ENCODE peak calls at places on chromosomes 12 and 14, in eight cellular contexts. U is astrocyte of the spinal cord; I is posterior vena cava; J is type B pancreatic cell; F is HuH-7.5; P is GM19239; A is GM12865; X is CD4-positive, CD25-positive, alpha-beta regulatory T cell. C is an unnamed sample.

GRCh38 chr12:12336049-12336411 is 14.0 kb downstream of the MANSC1 start:
- DNase-seq in U (no peak), I (no peak), J (no peak), F (no peak), P (no peak), A (peak), X (no peak), C (no peak)

GRCh38 chr12:81759215-81759991 is at the start of gene PPFIA2:
- DNase-seq in U (peak), I (peak), J (no peak), F (no peak), P (no peak), A (no peak), X (no peak), C (no peak)

GRCh38 chr12:94286580-94287244 is 138.3 kb downstream of the PLXNC1 start:
- DNase-seq in U (no peak), I (no peak), J (no peak), F (no peak), P (no peak), A (no peak), X (no peak), C (no peak)

GRCh38 chr12:9751204-9752144 is 9.2 kb downstream of the CD69 start:
- DNase-seq in U (peak), I (no peak), J (no peak), F (no peak), P (no peak), A (peak), X (peak), C (peak)

GRCh38 chr12:97639702-97640101 is 177.1 kb downstream of the RMST start:
- DNase-seq in U (peak), I (no peak), J (no peak), F (no peak), P (no peak), A (no peak), X (no peak), C (no peak)

GRCh38 chr12:94641283-94641682 is 9.1 kb downstream of the TMCC3 start:
- DNase-seq in U (no peak), I (no peak), J (no peak), F (no peak), P (no peak), A (no peak), X (no peak), C (no peak)

GRCh38 chr12:86931714-86932113 is 675.5 kb upstream of the MGAT4C start:
- DNase-seq in U (no peak), I (no peak), J (no peak), F (no peak), P (no peak), A (no peak), X (no peak), C (no peak)

GRCh38 chr12:126668961-126669360 is 1598.0 kb upstream of the TMEM132C start:
- DNase-seq in U (peak), I (no peak), J (no peak), F (no peak), P (no peak), A (no peak), X (no peak), C (no peak)

GRCh38 chr12:75814856-75815754 is 216.5 kb downstream of the PHLDA1 start:
- DNase-seq in U (peak), I (no peak), J (no peak), F (no peak), P (no peak), A (peak), X (peak), C (peak)

GRCh38 chr12:59973515-59973914 is 377.7 kb downstream of the SLC16A7 start:
- DNase-seq in U (peak), I (no peak), J (no peak), F (no peak), P (no peak), A (no peak), X (no peak), C (no peak)

GRCh38 chr14:53701108-53701875 is 255.3 kb downstream of the BMP4 start:
- DNase-seq in U (no peak), I (no peak), J (no peak), F (no peak), P (no peak), A (peak), X (no peak), C (no peak)

GRCh38 chr12:108302471-108303311 is 36.4 kb downstream of the CMKLR1 start:
- DNase-seq in U (peak), I (peak), J (no peak), F (peak), P (no peak), A (no peak), X (no peak), C (no peak)

GRCh38 chr14:51546603-51547258 is 105.0 kb upstream of the FRMD6 start:
- DNase-seq in U (no peak), I (no peak), J (no peak), F (no peak), P (no peak), A (no peak), X (no peak), C (no peak)

GRCh38 chr14:71932229-71932951 is at the start of gene RGS6:
- DNase-seq in U (no peak), I (no peak), J (peak), F (peak), P (peak), A (peak), X (no peak), C (no peak)

GRCh38 chr14:55427439-55427838 is 13.0 kb downstream of the TBPL2 start:
- DNase-seq in U (no peak), I (no peak), J (no peak), F (no peak), P (no peak), A (no peak), X (no peak), C (peak)

GRCh38 chr12:28191690-28192089 is 1.4 kb downstream of the CCDC91 start:
- DNase-seq in U (peak), I (no peak), J (no peak), F (peak), P (no peak), A (peak), X (peak), C (peak)

GRCh38 chr14:66677780-66678179 is 169.8 kb downstream of the GPHN start:
- DNase-seq in U (no peak), I (no peak), J (no peak), F (no peak), P (no peak), A (no peak), X (no peak), C (no peak)

GRCh38 chr12:130053641-130054040 is 108.6 kb upstream of the FZD10 start:
- DNase-seq in U (no peak), I (no peak), J (no peak), F (no peak), P (no peak), A (no peak), X (no peak), C (no peak)

GRCh38 chr14:96165493-96166474 is 38.9 kb upstream of the BDKRB2 start:
- DNase-seq in U (no peak), I (no peak), J (no peak), F (no peak), P (no peak), A (no peak), X (no peak), C (no peak)

GRCh38 chr14:28467611-28468010 is 299.0 kb upstream of the FOXG1 start:
- DNase-seq in U (no peak), I (no peak), J (no peak), F (no peak), P (no peak), A (no peak), X (no peak), C (no peak)

GRCh38 chr12:96658075-96658474 is 168.7 kb downstream of the CFAP54 start:
- DNase-seq in U (no peak), I (no peak), J (no peak), F (no peak), P (no peak), A (no peak), X (no peak), C (no peak)

GRCh38 chr12:9730011-9730410 is 2.9 kb downstream of the CLECL1 start:
- DNase-seq in U (no peak), I (no peak), J (no peak), F (no peak), P (no peak), A (peak), X (no peak), C (no peak)

GRCh38 chr14:54722791-54723432 is 156.0 kb downstream of the SAMD4A start:
- DNase-seq in U (peak), I (no peak), J (no peak), F (no peak), P (no peak), A (peak), X (no peak), C (peak)

GRCh38 chr14:22296088-22296487 is 292.9 kb downstream of the DAD1 start:
- DNase-seq in U (no peak), I (no peak), J (no peak), F (no peak), P (no peak), A (no peak), X (no peak), C (no peak)

GRCh38 chr14:79581912-79582576 is 629.3 kb downstream of the DIO2 start:
- DNase-seq in U (peak), I (no peak), J (no peak), F (no peak), P (no peak), A (no peak), X (no peak), C (no peak)

GRCh38 chr14:63394432-63394831 is 75.7 kb upstream of the GPHB5 start:
- DNase-seq in U (no peak), I (no peak), J (no peak), F (no peak), P (no peak), A (no peak), X (no peak), C (no peak)

GRCh38 chr12:95385246-95385645 is 88.7 kb upstream of the METAP2 start:
- DNase-seq in U (peak), I (no peak), J (no peak), F (no peak), P (no peak), A (no peak), X (no peak), C (no peak)

GRCh38 chr12:56338643-56339422 is at the start of gene IL23A:
- DNase-seq in U (peak), I (no peak), J (no peak), F (no peak), P (no peak), A (peak), X (peak), C (no peak)

GRCh38 chr14:79197516-79197915 is 1013.8 kb downstream of the DIO2 start:
- DNase-seq in U (no peak), I (no peak), J (no peak), F (no peak), P (no peak), A (no peak), X (no peak), C (no peak)

GRCh38 chr14:34649344-34649743 is 19.4 kb upstream of the SNX6 start:
- DNase-seq in U (peak), I (no peak), J (no peak), F (no peak), P (no peak), A (no peak), X (no peak), C (peak)

GRCh38 chr14:44463386-44464004 is 43.6 kb downstream of the FSCB start:
- DNase-seq in U (no peak), I (no peak), J (no peak), F (no peak), P (no peak), A (no peak), X (no peak), C (no peak)

GRCh38 chr12:117284160-117284559 is 77.3 kb downstream of the NOS1 start:
- DNase-seq in U (no peak), I (no peak), J (no peak), F (no peak), P (no peak), A (no peak), X (no peak), C (no peak)

GRCh38 chr12:124503305-124503704 is 64.1 kb downstream of the NCOR2 start:
- DNase-seq in U (no peak), I (no peak), J (no peak), F (no peak), P (no peak), A (no peak), X (no peak), C (no peak)

GRCh38 chr14:24556756-24557155 is 19.3 kb downstream of the CTSG start:
- DNase-seq in U (peak), I (no peak), J (no peak), F (no peak), P (no peak), A (no peak), X (no peak), C (no peak)

GRCh38 chr12:127389923-127390322 is 877.0 kb upstream of the TMEM132C start:
- DNase-seq in U (peak), I (no peak), J (no peak), F (no peak), P (no peak), A (no peak), X (no peak), C (no peak)

GRCh38 chr14:32206552-32206951 is 3.5 kb upstream of the RNU6-8 start:
- DNase-seq in U (no peak), I (no peak), J (no peak), F (no peak), P (no peak), A (no peak), X (no peak), C (no peak)

GRCh38 chr12:114443607-114444421 is 37.9 kb upstream of the TBX5 start:
- DNase-seq in U (no peak), I (no peak), J (no peak), F (no peak), P (no peak), A (no peak), X (no peak), C (no peak)

GRCh38 chr14:98997526-98998205 is 274.3 kb downstream of the BCL11B start:
- DNase-seq in U (no peak), I (no peak), J (no peak), F (no peak), P (no peak), A (no peak), X (no peak), C (no peak)

GRCh38 chr12:78584695-78585094 is 279.9 kb upstream of the SYT1 start:
- DNase-seq in U (peak), I (no peak), J (no peak), F (no peak), P (no peak), A (peak), X (no peak), C (no peak)

C was measured in K562.